ENCODE peak calls at places on chromosomes 16 and 17, in four cellular contexts. One of them, this sample, is unnamed.

GRCh38 chr17:38729368-38729885 is 714 bp upstream of the CISD3 start:
- DNase-seq in NCI-H187: no peak
- DNase-seq in activated CD4-positive, alpha-beta memory T cell treated with anti-CD3 and anti-CD28 coated beads, Interleukin-2, amount 10 ng/mL, durations not matched to agents 7 days and 5 days: no peak
- DNase-seq in stimulated activated CD8-positive, alpha-beta memory T cell treated with anti-CD3 and anti-CD28 coated beads, Interleukin-12 subunit alpha, Interleukin-12 subunit beta, amount 100 ng/mL, for 4 hours: no peak
- DNase-seq in this sample: no peak

GRCh38 chr17:59154721-59155438 is at the start of gene SKA2:
- DNase-seq in NCI-H187: peak; percentile 99
- DNase-seq in activated CD4-positive, alpha-beta memory T cell treated with anti-CD3 and anti-CD28 coated beads, Interleukin-2, amount 10 ng/mL, durations not matched to agents 7 days and 5 days: peak; percentile 98
- DNase-seq in stimulated activated CD8-positive, alpha-beta memory T cell treated with anti-CD3 and anti-CD28 coated beads, Interleukin-12 subunit alpha, Interleukin-12 subunit beta, amount 100 ng/mL, for 4 hours: peak; percentile 90
- DNase-seq in this sample: no peak

GRCh38 chr17:28983286-28984240 is 22.3 kb downstream of the SEZ6 start:
- DNase-seq in NCI-H187: no peak
- DNase-seq in activated CD4-positive, alpha-beta memory T cell treated with anti-CD3 and anti-CD28 coated beads, Interleukin-2, amount 10 ng/mL, durations not matched to agents 7 days and 5 days: no peak
- DNase-seq in stimulated activated CD8-positive, alpha-beta memory T cell treated with anti-CD3 and anti-CD28 coated beads, Interleukin-12 subunit alpha, Interleukin-12 subunit beta, amount 100 ng/mL, for 4 hours: no peak
- DNase-seq in this sample: no peak

GRCh38 chr17:42311240-42312034 is 23.1 kb downstream of the STAT5A start:
- DNase-seq in NCI-H187: no peak
- DNase-seq in activated CD4-positive, alpha-beta memory T cell treated with anti-CD3 and anti-CD28 coated beads, Interleukin-2, amount 10 ng/mL, durations not matched to agents 7 days and 5 days: no peak
- DNase-seq in stimulated activated CD8-positive, alpha-beta memory T cell treated with anti-CD3 and anti-CD28 coated beads, Interleukin-12 subunit alpha, Interleukin-12 subunit beta, amount 100 ng/mL, for 4 hours: no peak
- DNase-seq in this sample: peak; percentile 98

GRCh38 chr17:62824290-62825135 is 16.4 kb upstream of the MARCHF10 start:
- DNase-seq in NCI-H187: no peak
- DNase-seq in activated CD4-positive, alpha-beta memory T cell treated with anti-CD3 and anti-CD28 coated beads, Interleukin-2, amount 10 ng/mL, durations not matched to agents 7 days and 5 days: no peak
- DNase-seq in stimulated activated CD8-positive, alpha-beta memory T cell treated with anti-CD3 and anti-CD28 coated beads, Interleukin-12 subunit alpha, Interleukin-12 subunit beta, amount 100 ng/mL, for 4 hours: no peak
- DNase-seq in this sample: peak; percentile 96

GRCh38 chr16:1397779-1398178 is 16.7 kb downstream of the UNKL start:
- DNase-seq in NCI-H187: no peak
- DNase-seq in activated CD4-positive, alpha-beta memory T cell treated with anti-CD3 and anti-CD28 coated beads, Interleukin-2, amount 10 ng/mL, durations not matched to agents 7 days and 5 days: no peak
- DNase-seq in stimulated activated CD8-positive, alpha-beta memory T cell treated with anti-CD3 and anti-CD28 coated beads, Interleukin-12 subunit alpha, Interleukin-12 subunit beta, amount 100 ng/mL, for 4 hours: no peak
- DNase-seq in this sample: no peak

GRCh38 chr17:75629157-75629556 is 4.1 kb upstream of the SMIM5 start:
- DNase-seq in NCI-H187: no peak
- DNase-seq in activated CD4-positive, alpha-beta memory T cell treated with anti-CD3 and anti-CD28 coated beads, Interleukin-2, amount 10 ng/mL, durations not matched to agents 7 days and 5 days: no peak
- DNase-seq in stimulated activated CD8-positive, alpha-beta memory T cell treated with anti-CD3 and anti-CD28 coated beads, Interleukin-12 subunit alpha, Interleukin-12 subunit beta, amount 100 ng/mL, for 4 hours: no peak
- DNase-seq in this sample: no peak

GRCh38 chr17:948284-948852 is 31.2 kb downstream of the NXN start:
- DNase-seq in NCI-H187: no peak
- DNase-seq in activated CD4-positive, alpha-beta memory T cell treated with anti-CD3 and anti-CD28 coated beads, Interleukin-2, amount 10 ng/mL, durations not matched to agents 7 days and 5 days: no peak
- DNase-seq in stimulated activated CD8-positive, alpha-beta memory T cell treated with anti-CD3 and anti-CD28 coated beads, Interleukin-12 subunit alpha, Interleukin-12 subunit beta, amount 100 ng/mL, for 4 hours: no peak
- DNase-seq in this sample: no peak

GRCh38 chr17:74778960-74779359 is 2.8 kb upstream of the NAT9 start:
- DNase-seq in NCI-H187: no peak
- DNase-seq in activated CD4-positive, alpha-beta memory T cell treated with anti-CD3 and anti-CD28 coated beads, Interleukin-2, amount 10 ng/mL, durations not matched to agents 7 days and 5 days: no peak
- DNase-seq in stimulated activated CD8-positive, alpha-beta memory T cell treated with anti-CD3 and anti-CD28 coated beads, Interleukin-12 subunit alpha, Interleukin-12 subunit beta, amount 100 ng/mL, for 4 hours: no peak
- DNase-seq in this sample: no peak

GRCh38 chr16:81376880-81377279 is 62.1 kb downstream of the GAN start:
- DNase-seq in NCI-H187: no peak
- DNase-seq in activated CD4-positive, alpha-beta memory T cell treated with anti-CD3 and anti-CD28 coated beads, Interleukin-2, amount 10 ng/mL, durations not matched to agents 7 days and 5 days: no peak
- DNase-seq in stimulated activated CD8-positive, alpha-beta memory T cell treated with anti-CD3 and anti-CD28 coated beads, Interleukin-12 subunit alpha, Interleukin-12 subunit beta, amount 100 ng/mL, for 4 hours: no peak
- DNase-seq in this sample: no peak

GRCh38 chr16:74199842-74200124 is 96.8 kb upstream of the PSMD7 start:
- DNase-seq in NCI-H187: no peak
- DNase-seq in activated CD4-positive, alpha-beta memory T cell treated with anti-CD3 and anti-CD28 coated beads, Interleukin-2, amount 10 ng/mL, durations not matched to agents 7 days and 5 days: no peak
- DNase-seq in stimulated activated CD8-positive, alpha-beta memory T cell treated with anti-CD3 and anti-CD28 coated beads, Interleukin-12 subunit alpha, Interleukin-12 subunit beta, amount 100 ng/mL, for 4 hours: no peak
- DNase-seq in this sample: no peak

GRCh38 chr17:78168906-78169793 is 769 bp downstream of the SYNGR2 start:
- DNase-seq in NCI-H187: no peak
- DNase-seq in activated CD4-positive, alpha-beta memory T cell treated with anti-CD3 and anti-CD28 coated beads, Interleukin-2, amount 10 ng/mL, durations not matched to agents 7 days and 5 days: peak; percentile 44
- DNase-seq in stimulated activated CD8-positive, alpha-beta memory T cell treated with anti-CD3 and anti-CD28 coated beads, Interleukin-12 subunit alpha, Interleukin-12 subunit beta, amount 100 ng/mL, for 4 hours: peak; percentile 45
- DNase-seq in this sample: peak; percentile 55

GRCh38 chr17:15892244-15892643 is 52.7 kb upstream of the ADORA2B start:
- DNase-seq in NCI-H187: no peak
- DNase-seq in activated CD4-positive, alpha-beta memory T cell treated with anti-CD3 and anti-CD28 coated beads, Interleukin-2, amount 10 ng/mL, durations not matched to agents 7 days and 5 days: no peak
- DNase-seq in stimulated activated CD8-positive, alpha-beta memory T cell treated with anti-CD3 and anti-CD28 coated beads, Interleukin-12 subunit alpha, Interleukin-12 subunit beta, amount 100 ng/mL, for 4 hours: no peak
- DNase-seq in this sample: no peak

GRCh38 chr17:27446569-27447301 is 9.5 kb upstream of the KSR1 start:
- DNase-seq in NCI-H187: no peak
- DNase-seq in activated CD4-positive, alpha-beta memory T cell treated with anti-CD3 and anti-CD28 coated beads, Interleukin-2, amount 10 ng/mL, durations not matched to agents 7 days and 5 days: no peak
- DNase-seq in stimulated activated CD8-positive, alpha-beta memory T cell treated with anti-CD3 and anti-CD28 coated beads, Interleukin-12 subunit alpha, Interleukin-12 subunit beta, amount 100 ng/mL, for 4 hours: no peak
- DNase-seq in this sample: peak; percentile 79

GRCh38 chr16:21194771-21195301 is 16.5 kb downstream of the ZP2 start:
- DNase-seq in NCI-H187: no peak
- DNase-seq in activated CD4-positive, alpha-beta memory T cell treated with anti-CD3 and anti-CD28 coated beads, Interleukin-2, amount 10 ng/mL, durations not matched to agents 7 days and 5 days: no peak
- DNase-seq in stimulated activated CD8-positive, alpha-beta memory T cell treated with anti-CD3 and anti-CD28 coated beads, Interleukin-12 subunit alpha, Interleukin-12 subunit beta, amount 100 ng/mL, for 4 hours: no peak
- DNase-seq in this sample: peak; percentile 63

GRCh38 chr17:76725580-76726230 is 701 bp downstream of the JMJD6 start:
- DNase-seq in NCI-H187: no peak
- DNase-seq in activated CD4-positive, alpha-beta memory T cell treated with anti-CD3 and anti-CD28 coated beads, Interleukin-2, amount 10 ng/mL, durations not matched to agents 7 days and 5 days: peak; percentile 81
- DNase-seq in stimulated activated CD8-positive, alpha-beta memory T cell treated with anti-CD3 and anti-CD28 coated beads, Interleukin-12 subunit alpha, Interleukin-12 subunit beta, amount 100 ng/mL, for 4 hours: peak; percentile 52
- DNase-seq in this sample: peak; percentile 64

GRCh38 chr16:74291577-74292208 is 4.9 kb upstream of the PSMD7 start:
- DNase-seq in NCI-H187: no peak
- DNase-seq in activated CD4-positive, alpha-beta memory T cell treated with anti-CD3 and anti-CD28 coated beads, Interleukin-2, amount 10 ng/mL, durations not matched to agents 7 days and 5 days: no peak
- DNase-seq in stimulated activated CD8-positive, alpha-beta memory T cell treated with anti-CD3 and anti-CD28 coated beads, Interleukin-12 subunit alpha, Interleukin-12 subunit beta, amount 100 ng/mL, for 4 hours: no peak
- DNase-seq in this sample: peak; percentile 56

GRCh38 chr17:75970011-75970523 is 8.9 kb downstream of the ACOX1 start:
- DNase-seq in NCI-H187: no peak
- DNase-seq in activated CD4-positive, alpha-beta memory T cell treated with anti-CD3 and anti-CD28 coated beads, Interleukin-2, amount 10 ng/mL, durations not matched to agents 7 days and 5 days: no peak
- DNase-seq in stimulated activated CD8-positive, alpha-beta memory T cell treated with anti-CD3 and anti-CD28 coated beads, Interleukin-12 subunit alpha, Interleukin-12 subunit beta, amount 100 ng/mL, for 4 hours: no peak
- DNase-seq in this sample: peak; percentile 61

GRCh38 chr16:87603684-87604571 is 1.6 kb downstream of the JPH3 start:
- DNase-seq in NCI-H187: no peak
- DNase-seq in activated CD4-positive, alpha-beta memory T cell treated with anti-CD3 and anti-CD28 coated beads, Interleukin-2, amount 10 ng/mL, durations not matched to agents 7 days and 5 days: no peak
- DNase-seq in stimulated activated CD8-positive, alpha-beta memory T cell treated with anti-CD3 and anti-CD28 coated beads, Interleukin-12 subunit alpha, Interleukin-12 subunit beta, amount 100 ng/mL, for 4 hours: no peak
- DNase-seq in this sample: no peak

GRCh38 chr17:72812823-72813222 is 279.7 kb downstream of the SLC39A11 start:
- DNase-seq in NCI-H187: no peak
- DNase-seq in activated CD4-positive, alpha-beta memory T cell treated with anti-CD3 and anti-CD28 coated beads, Interleukin-2, amount 10 ng/mL, durations not matched to agents 7 days and 5 days: no peak
- DNase-seq in stimulated activated CD8-positive, alpha-beta memory T cell treated with anti-CD3 and anti-CD28 coated beads, Interleukin-12 subunit alpha, Interleukin-12 subunit beta, amount 100 ng/mL, for 4 hours: no peak
- DNase-seq in this sample: peak; percentile 60

GRCh38 chr17:31598921-31599571 is 207.6 kb downstream of the RAB11FIP4 start:
- DNase-seq in NCI-H187: no peak
- DNase-seq in activated CD4-positive, alpha-beta memory T cell treated with anti-CD3 and anti-CD28 coated beads, Interleukin-2, amount 10 ng/mL, durations not matched to agents 7 days and 5 days: no peak
- DNase-seq in stimulated activated CD8-positive, alpha-beta memory T cell treated with anti-CD3 and anti-CD28 coated beads, Interleukin-12 subunit alpha, Interleukin-12 subunit beta, amount 100 ng/mL, for 4 hours: no peak
- DNase-seq in this sample: no peak

GRCh38 chr16:3690991-3691720 is 26.2 kb downstream of the TRAP1 start:
- DNase-seq in NCI-H187: no peak
- DNase-seq in activated CD4-positive, alpha-beta memory T cell treated with anti-CD3 and anti-CD28 coated beads, Interleukin-2, amount 10 ng/mL, durations not matched to agents 7 days and 5 days: no peak
- DNase-seq in stimulated activated CD8-positive, alpha-beta memory T cell treated with anti-CD3 and anti-CD28 coated beads, Interleukin-12 subunit alpha, Interleukin-12 subunit beta, amount 100 ng/mL, for 4 hours: no peak
- DNase-seq in this sample: peak; percentile 66

GRCh38 chr16:76729525-76729924 is 452.3 kb downstream of the CNTNAP4 start:
- DNase-seq in NCI-H187: no peak
- DNase-seq in activated CD4-positive, alpha-beta memory T cell treated with anti-CD3 and anti-CD28 coated beads, Interleukin-2, amount 10 ng/mL, durations not matched to agents 7 days and 5 days: no peak
- DNase-seq in stimulated activated CD8-positive, alpha-beta memory T cell treated with anti-CD3 and anti-CD28 coated beads, Interleukin-12 subunit alpha, Interleukin-12 subunit beta, amount 100 ng/mL, for 4 hours: no peak
- DNase-seq in this sample: no peak

GRCh38 chr17:72346306-72346705 is 225.5 kb downstream of the SOX9 start:
- DNase-seq in NCI-H187: no peak
- DNase-seq in activated CD4-positive, alpha-beta memory T cell treated with anti-CD3 and anti-CD28 coated beads, Interleukin-2, amount 10 ng/mL, durations not matched to agents 7 days and 5 days: no peak
- DNase-seq in stimulated activated CD8-positive, alpha-beta memory T cell treated with anti-CD3 and anti-CD28 coated beads, Interleukin-12 subunit alpha, Interleukin-12 subunit beta, amount 100 ng/mL, for 4 hours: no peak
- DNase-seq in this sample: no peak

GRCh38 chr16:30660424-30661251 is 2.4 kb downstream of the FBRS start:
- DNase-seq in NCI-H187: no peak
- DNase-seq in activated CD4-positive, alpha-beta memory T cell treated with anti-CD3 and anti-CD28 coated beads, Interleukin-2, amount 10 ng/mL, durations not matched to agents 7 days and 5 days: peak; percentile 82
- DNase-seq in stimulated activated CD8-positive, alpha-beta memory T cell treated with anti-CD3 and anti-CD28 coated beads, Interleukin-12 subunit alpha, Interleukin-12 subunit beta, amount 100 ng/mL, for 4 hours: peak; percentile 63
- DNase-seq in this sample: peak; percentile 24

GRCh38 chr17:7394452-7395191 is at the start of gene PLSCR3:
- DNase-seq in NCI-H187: no peak
- DNase-seq in activated CD4-positive, alpha-beta memory T cell treated with anti-CD3 and anti-CD28 coated beads, Interleukin-2, amount 10 ng/mL, durations not matched to agents 7 days and 5 days: peak; percentile 85
- DNase-seq in stimulated activated CD8-positive, alpha-beta memory T cell treated with anti-CD3 and anti-CD28 coated beads, Interleukin-12 subunit alpha, Interleukin-12 subunit beta, amount 100 ng/mL, for 4 hours: peak; percentile 81
- DNase-seq in this sample: peak; percentile 88

GRCh38 chr16:16163571-16163970 is 59.7 kb downstream of the ABCC6 start:
- DNase-seq in NCI-H187: no peak
- DNase-seq in activated CD4-positive, alpha-beta memory T cell treated with anti-CD3 and anti-CD28 coated beads, Interleukin-2, amount 10 ng/mL, durations not matched to agents 7 days and 5 days: no peak
- DNase-seq in stimulated activated CD8-positive, alpha-beta memory T cell treated with anti-CD3 and anti-CD28 coated beads, Interleukin-12 subunit alpha, Interleukin-12 subunit beta, amount 100 ng/mL, for 4 hours: no peak
- DNase-seq in this sample: no peak

GRCh38 chr16:27322858-27323780 is 9.3 kb downstream of the IL4R start:
- DNase-seq in NCI-H187: no peak
- DNase-seq in activated CD4-positive, alpha-beta memory T cell treated with anti-CD3 and anti-CD28 coated beads, Interleukin-2, amount 10 ng/mL, durations not matched to agents 7 days and 5 days: no peak
- DNase-seq in stimulated activated CD8-positive, alpha-beta memory T cell treated with anti-CD3 and anti-CD28 coated beads, Interleukin-12 subunit alpha, Interleukin-12 subunit beta, amount 100 ng/mL, for 4 hours: no peak
- DNase-seq in this sample: no peak

GRCh38 chr17:45299311-45299710 is 17.5 kb downstream of the MAP3K14 start:
- DNase-seq in NCI-H187: no peak
- DNase-seq in activated CD4-positive, alpha-beta memory T cell treated with anti-CD3 and anti-CD28 coated beads, Interleukin-2, amount 10 ng/mL, durations not matched to agents 7 days and 5 days: no peak
- DNase-seq in stimulated activated CD8-positive, alpha-beta memory T cell treated with anti-CD3 and anti-CD28 coated beads, Interleukin-12 subunit alpha, Interleukin-12 subunit beta, amount 100 ng/mL, for 4 hours: no peak
- DNase-seq in this sample: peak; percentile 62

GRCh38 chr17:72901098-72901497 is 191.4 kb downstream of the SLC39A11 start:
- DNase-seq in NCI-H187: no peak
- DNase-seq in activated CD4-positive, alpha-beta memory T cell treated with anti-CD3 and anti-CD28 coated beads, Interleukin-2, amount 10 ng/mL, durations not matched to agents 7 days and 5 days: no peak
- DNase-seq in stimulated activated CD8-positive, alpha-beta memory T cell treated with anti-CD3 and anti-CD28 coated beads, Interleukin-12 subunit alpha, Interleukin-12 subunit beta, amount 100 ng/mL, for 4 hours: no peak
- DNase-seq in this sample: no peak

GRCh38 chr16:56645311-56645710 is 6.4 kb upstream of the MT1B start:
- DNase-seq in NCI-H187: no peak
- DNase-seq in activated CD4-positive, alpha-beta memory T cell treated with anti-CD3 and anti-CD28 coated beads, Interleukin-2, amount 10 ng/mL, durations not matched to agents 7 days and 5 days: no peak
- DNase-seq in stimulated activated CD8-positive, alpha-beta memory T cell treated with anti-CD3 and anti-CD28 coated beads, Interleukin-12 subunit alpha, Interleukin-12 subunit beta, amount 100 ng/mL, for 4 hours: no peak
- DNase-seq in this sample: no peak

GRCh38 chr16:26772503-26772902 is 294.2 kb upstream of the C16orf82 start:
- DNase-seq in NCI-H187: no peak
- DNase-seq in activated CD4-positive, alpha-beta memory T cell treated with anti-CD3 and anti-CD28 coated beads, Interleukin-2, amount 10 ng/mL, durations not matched to agents 7 days and 5 days: no peak
- DNase-seq in stimulated activated CD8-positive, alpha-beta memory T cell treated with anti-CD3 and anti-CD28 coated beads, Interleukin-12 subunit alpha, Interleukin-12 subunit beta, amount 100 ng/mL, for 4 hours: no peak
- DNase-seq in this sample: no peak

GRCh38 chr17:74113326-74113725 is 90.2 kb upstream of the RPL38 start:
- DNase-seq in NCI-H187: no peak
- DNase-seq in activated CD4-positive, alpha-beta memory T cell treated with anti-CD3 and anti-CD28 coated beads, Interleukin-2, amount 10 ng/mL, durations not matched to agents 7 days and 5 days: no peak
- DNase-seq in stimulated activated CD8-positive, alpha-beta memory T cell treated with anti-CD3 and anti-CD28 coated beads, Interleukin-12 subunit alpha, Interleukin-12 subunit beta, amount 100 ng/mL, for 4 hours: no peak
- DNase-seq in this sample: no peak